ENCODE peak calls at places on chromosomes 6 and 20, in six cellular contexts. A is anterior cingulate cortex; W is stimulated activated CD8-positive, alpha-beta memory T cell treated with anti-CD3 and anti-CD28 coated beads, Interleukin-15, amount 100 ng/mL, for 1 hour; P is NCI-H1417; G is hepatocyte; M is AG09309. Q is an unnamed sample.

GRCh38 chr6:45590225-45590624 is 212.5 kb upstream of the SUPT3H start:
- DNase-seq in A (no peak), W (no peak), P (no peak), G (peak; percentile 38), M (peak; percentile 52), Q (no peak)

GRCh38 chr20:62819494-62820174 is 2.8 kb downstream of the COL9A3 start:
- DNase-seq in A (no peak), W (no peak), P (no peak), G (no peak), M (no peak), Q (peak; percentile 38)

GRCh38 chr20:62623488-62624324 is 18.6 kb upstream of the SLCO4A1 start:
- DNase-seq in A (no peak), W (peak; percentile 63), P (peak; percentile 79), G (peak; percentile 97), M (peak; percentile 44), Q (peak; percentile 31)

GRCh38 chr6:100461273-100461919 is 3.3 kb downstream of the SIM1 start:
- DNase-seq in A (no peak), W (no peak), P (no peak), G (no peak), M (no peak), Q (no peak)

GRCh38 chr20:56957737-56958553 is 308.5 kb downstream of the BMP7 start:
- DNase-seq in A (no peak), W (no peak), P (peak; percentile 77), G (peak; percentile 62), M (no peak), Q (no peak)

GRCh38 chr6:38149526-38149925 is 330.0 kb downstream of the ZFAND3 start:
- DNase-seq in A (no peak), W (no peak), P (no peak), G (no peak), M (no peak), Q (no peak)

GRCh38 chr6:27608916-27609883 is 136.3 kb upstream of the ZNF184 start:
- DNase-seq in A (no peak), W (no peak), P (no peak), G (peak; percentile 79), M (no peak), Q (no peak)

GRCh38 chr6:6994796-6995195 is 113.0 kb upstream of the RREB1 start:
- DNase-seq in A (no peak), W (no peak), P (no peak), G (no peak), M (no peak), Q (no peak)

GRCh38 chr6:135819665-135820064 is 31.8 kb upstream of the PDE7B start:
- DNase-seq in A (no peak), W (no peak), P (no peak), G (no peak), M (no peak), Q (no peak)

GRCh38 chr6:33205172-33206026 is 944 bp downstream of the HSD17B8 start:
- DNase-seq in A (no peak), W (no peak), P (no peak), G (peak; percentile 55), M (no peak), Q (no peak)

GRCh38 chr6:149468179-149468578 is 16.6 kb downstream of the ZC3H12D start:
- DNase-seq in A (no peak), W (no peak), P (no peak), G (no peak), M (no peak), Q (no peak)

GRCh38 chr6:39865011-39865888 is 69.0 kb downstream of the MOCS1 start:
- DNase-seq in A (peak; percentile 3), W (peak; percentile 24), P (peak; percentile 86), G (peak; percentile 77), M (peak; percentile 28), Q (no peak)

GRCh38 chr6:150004101-150004782 is 21.1 kb downstream of the RAET1L start:
- DNase-seq in A (no peak), W (no peak), P (no peak), G (no peak), M (no peak), Q (no peak)

GRCh38 chr6:106188104-106188794 is 102.1 kb downstream of the PRDM1 start:
- DNase-seq in A (no peak), W (no peak), P (no peak), G (no peak), M (no peak), Q (no peak)

Q was measured in occipital lobe.